ENCODE peak calls at places on chromosomes 7 and 10, in four cellular contexts. S is A549, C is cardiac fibroblast, W is fibroblast of lung. Q is an unnamed sample.
A peak's percentile ranks its signal among the peaks of the same experiment; 100 is the strongest.

GRCh38 chr7:71733108-71733870 is 601.3 kb downstream of the GALNT17 start:
- DNase-seq in S (peak; percentile 63), C (peak; percentile 66), W (peak; percentile 44), Q (peak; percentile 20)

GRCh38 chr7:92255308-92255707 is 9.5 kb downstream of the ANKIB1 start:
- DNase-seq in S (no peak), C (peak; percentile 85), W (peak; percentile 97), Q (peak; percentile 84)

GRCh38 chr10:24501312-24501711 is 222.4 kb downstream of the ARHGAP21 start:
- DNase-seq in S (no peak), C (no peak), W (no peak), Q (no peak)

GRCh38 chr10:127649642-127650041 is 87.3 kb upstream of the FOXI2 start:
- DNase-seq in S (peak; percentile 27), C (no peak), W (no peak), Q (no peak)

GRCh38 chr7:130430841-130431713 is 9.7 kb downstream of the CEP41 start:
- DNase-seq in S (no peak), C (peak; percentile 85), W (peak; percentile 86), Q (peak; percentile 65)

GRCh38 chr7:127927339-127927679 is 103.9 kb downstream of the LRRC4 start:
- DNase-seq in S (no peak), C (peak; percentile 77), W (peak; percentile 68), Q (no peak)

GRCh38 chr10:103693812-103694205 is 161.6 kb downstream of the SH3PXD2A start:
- DNase-seq in S (no peak), C (no peak), W (no peak), Q (no peak)

GRCh38 chr10:91616124-91616523 is 16.7 kb downstream of the PPP1R3C start:
- DNase-seq in S (no peak), C (no peak), W (peak; percentile 94), Q (no peak)

GRCh38 chr10:93589648-93590562 is 11.1 kb downstream of the RBP4 start:
- DNase-seq in S (no peak), C (no peak), W (no peak), Q (no peak)

GRCh38 chr10:113067516-113067915 is 117.5 kb downstream of the TCF7L2 start:
- DNase-seq in S (no peak), C (no peak), W (no peak), Q (no peak)

GRCh38 chr10:30431435-30431911 is 2.5 kb upstream of the MAP3K8 start:
- DNase-seq in S (peak; percentile 70), C (peak; percentile 62), W (peak; percentile 45), Q (no peak)

GRCh38 chr10:6053303-6053702 is 8.9 kb downstream of the IL2RA start:
- DNase-seq in S (no peak), C (no peak), W (no peak), Q (no peak)

GRCh38 chr10:16547973-16548372 is 26.3 kb upstream of the C1QL3 start:
- DNase-seq in S (no peak), C (no peak), W (no peak), Q (no peak)

GRCh38 chr10:114271779-114272167 is 32.7 kb downstream of the VWA2 start:
- DNase-seq in S (peak; percentile 48), C (peak; percentile 89), W (peak; percentile 98), Q (peak; percentile 94)

GRCh38 chr7:73330772-73331171 is 2.8 kb downstream of the FKBP6 start:
- DNase-seq in S (no peak), C (no peak), W (no peak), Q (no peak)

GRCh38 chr10:110400173-110400947 is 95.6 kb upstream of the SMNDC1 start:
- DNase-seq in S (peak; percentile 55), C (no peak), W (no peak), Q (no peak)

GRCh38 chr7:2196381-2197378 is 36.1 kb downstream of the MAD1L1 start:
- DNase-seq in S (no peak), C (no peak), W (no peak), Q (no peak)

GRCh38 chr7:152859781-152860191 is 100.2 kb downstream of the ACTR3B start:
- DNase-seq in S (peak; percentile 49), C (no peak), W (no peak), Q (peak; percentile 13)
- TF ChIP-seq CTCF in S (peak; percentile 29), C (no peak), W (peak; percentile 34), Q (peak; percentile 75)

GRCh38 chr7:141014523-141015395 is at the start of gene MRPS33:
- DNase-seq in S (peak; percentile 97), C (peak; percentile 97), W (peak; percentile 94), Q (peak; percentile 87)
- TF ChIP-seq CTCF in S (peak; percentile 61), C (no peak), W (peak; percentile 39), Q (peak; percentile 36)

GRCh38 chr10:84818956-84819355 is 490.6 kb downstream of the CCSER2 start:
- DNase-seq in S (no peak), C (no peak), W (no peak), Q (no peak)

GRCh38 chr10:84822926-84823325 is 494.5 kb downstream of the CCSER2 start:
- DNase-seq in S (no peak), C (no peak), W (peak; percentile 17), Q (no peak)

GRCh38 chr10:84820596-84820995 is 492.2 kb downstream of the CCSER2 start:
- DNase-seq in S (no peak), C (no peak), W (no peak), Q (no peak)

GRCh38 chr10:84824525-84824924 is 496.1 kb downstream of the CCSER2 start:
- DNase-seq in S (no peak), C (no peak), W (no peak), Q (no peak)

GRCh38 chr10:84820121-84820520 is 491.7 kb downstream of the CCSER2 start:
- DNase-seq in S (peak; percentile 12), C (no peak), W (no peak), Q (no peak)
- TF ChIP-seq CTCF in S (no peak), C (no peak), W (no peak), Q (no peak)

GRCh38 chr10:66586073-66586472 is 339.8 kb upstream of the LRRTM3 start:
- DNase-seq in S (no peak), C (peak; percentile 5), W (peak; percentile 9), Q (no peak)
- TF ChIP-seq CTCF in S (no peak), C (peak; percentile 27), W (peak; percentile 59), Q (peak; percentile 43)